ENCODE peak calls at places on chromosome 2, in eight cellular contexts. One of them, this sample, is unnamed.

GRCh38 chr2:3101016-3101703 is 276.5 kb downstream of the EIPR1 start:
- DNase-seq in retinal pigment epithelial cell: no peak
- DNase-seq in Panc1: no peak
- DNase-seq in endothelial cell: no peak
- DNase-seq in GM10248: peak
- DNase-seq in astrocyte of the spinal cord: no peak
- DNase-seq in type B pancreatic cell: no peak
- DNase-seq in upper lobe of left lung: no peak
- DNase-seq in this sample: no peak

GRCh38 chr2:64203131-64204005 is 59.1 kb upstream of the PELI1 start:
- DNase-seq in retinal pigment epithelial cell: no peak
- DNase-seq in Panc1: no peak
- DNase-seq in endothelial cell: no peak
- DNase-seq in GM10248: no peak
- DNase-seq in astrocyte of the spinal cord: peak
- DNase-seq in type B pancreatic cell: no peak
- DNase-seq in upper lobe of left lung: no peak
- DNase-seq in this sample: no peak

GRCh38 chr2:85888020-85888744 is 608 bp downstream of the ST3GAL5 start:
- DNase-seq in retinal pigment epithelial cell: no peak
- DNase-seq in Panc1: no peak
- DNase-seq in endothelial cell: peak
- DNase-seq in GM10248: peak
- DNase-seq in astrocyte of the spinal cord: no peak
- DNase-seq in type B pancreatic cell: no peak
- DNase-seq in upper lobe of left lung: no peak
- DNase-seq in this sample: peak

GRCh38 chr2:117631141-117631540 is 183.3 kb upstream of the DDX18 start:
- DNase-seq in retinal pigment epithelial cell: no peak
- DNase-seq in Panc1: no peak
- DNase-seq in endothelial cell: no peak
- DNase-seq in GM10248: no peak
- DNase-seq in astrocyte of the spinal cord: no peak
- DNase-seq in type B pancreatic cell: no peak
- DNase-seq in upper lobe of left lung: no peak
- DNase-seq in this sample: no peak

GRCh38 chr2:45651415-45652089 is at the start of gene PRKCE:
- DNase-seq in retinal pigment epithelial cell: no peak
- DNase-seq in Panc1: no peak
- DNase-seq in endothelial cell: peak
- DNase-seq in GM10248: peak
- DNase-seq in astrocyte of the spinal cord: peak
- DNase-seq in type B pancreatic cell: peak
- DNase-seq in upper lobe of left lung: no peak
- DNase-seq in this sample: peak

GRCh38 chr2:133586978-133587377 is 18.7 kb upstream of the NCKAP5 start:
- DNase-seq in retinal pigment epithelial cell: no peak
- DNase-seq in Panc1: no peak
- DNase-seq in endothelial cell: no peak
- DNase-seq in GM10248: no peak
- DNase-seq in astrocyte of the spinal cord: no peak
- DNase-seq in type B pancreatic cell: no peak
- DNase-seq in upper lobe of left lung: no peak
- DNase-seq in this sample: no peak

GRCh38 chr2:32697156-32697555 is 69.3 kb downstream of the TTC27 start:
- DNase-seq in retinal pigment epithelial cell: no peak
- DNase-seq in Panc1: no peak
- DNase-seq in endothelial cell: no peak
- DNase-seq in GM10248: no peak
- DNase-seq in astrocyte of the spinal cord: peak
- DNase-seq in type B pancreatic cell: no peak
- DNase-seq in upper lobe of left lung: no peak
- DNase-seq in this sample: no peak

GRCh38 chr2:118118479-118118878 is 30.2 kb downstream of the INSIG2 start:
- DNase-seq in retinal pigment epithelial cell: no peak
- DNase-seq in Panc1: no peak
- DNase-seq in endothelial cell: no peak
- DNase-seq in GM10248: no peak
- DNase-seq in astrocyte of the spinal cord: no peak
- DNase-seq in type B pancreatic cell: no peak
- DNase-seq in upper lobe of left lung: no peak
- DNase-seq in this sample: no peak

GRCh38 chr2:163735692-163736432 is at the start of gene FIGN:
- DNase-seq in retinal pigment epithelial cell: peak
- DNase-seq in Panc1: no peak
- DNase-seq in endothelial cell: peak
- DNase-seq in GM10248: peak
- DNase-seq in astrocyte of the spinal cord: peak
- DNase-seq in type B pancreatic cell: peak
- DNase-seq in upper lobe of left lung: peak
- DNase-seq in this sample: peak

GRCh38 chr2:218733615-218734021 is 23.0 kb downstream of the TTLL4 start:
- DNase-seq in retinal pigment epithelial cell: no peak
- DNase-seq in Panc1: no peak
- DNase-seq in endothelial cell: no peak
- DNase-seq in GM10248: peak
- DNase-seq in astrocyte of the spinal cord: peak
- DNase-seq in type B pancreatic cell: no peak
- DNase-seq in upper lobe of left lung: no peak
- DNase-seq in this sample: no peak

GRCh38 chr2:70959851-70960832 is 18.3 kb upstream of the ANKRD53 start:
- DNase-seq in retinal pigment epithelial cell: no peak
- DNase-seq in Panc1: no peak
- DNase-seq in endothelial cell: no peak
- DNase-seq in GM10248: peak
- DNase-seq in astrocyte of the spinal cord: no peak
- DNase-seq in type B pancreatic cell: peak
- DNase-seq in upper lobe of left lung: peak
- DNase-seq in this sample: no peak
- TF ChIP-seq CTCF in retinal pigment epithelial cell: peak
- TF ChIP-seq CTCF in Panc1: no peak
- TF ChIP-seq CTCF in endothelial cell: peak
- TF ChIP-seq CTCF in GM10248: no peak
- TF ChIP-seq CTCF in astrocyte of the spinal cord: peak
- TF ChIP-seq CTCF in type B pancreatic cell: peak
- TF ChIP-seq CTCF in upper lobe of left lung: no peak
- TF ChIP-seq CTCF in this sample: no peak

GRCh38 chr2:147980940-147981339 is 39.6 kb downstream of the ORC4 start:
- DNase-seq in retinal pigment epithelial cell: no peak
- DNase-seq in Panc1: no peak
- DNase-seq in endothelial cell: no peak
- DNase-seq in GM10248: no peak
- DNase-seq in astrocyte of the spinal cord: no peak
- DNase-seq in type B pancreatic cell: no peak
- DNase-seq in upper lobe of left lung: no peak
- DNase-seq in this sample: no peak
- TF ChIP-seq CTCF in retinal pigment epithelial cell: no peak
- TF ChIP-seq CTCF in Panc1: no peak
- TF ChIP-seq CTCF in endothelial cell: no peak
- TF ChIP-seq CTCF in GM10248: no peak
- TF ChIP-seq CTCF in astrocyte of the spinal cord: no peak
- TF ChIP-seq CTCF in type B pancreatic cell: no peak
- TF ChIP-seq CTCF in upper lobe of left lung: no peak
- TF ChIP-seq CTCF in this sample: no peak

DNA sequence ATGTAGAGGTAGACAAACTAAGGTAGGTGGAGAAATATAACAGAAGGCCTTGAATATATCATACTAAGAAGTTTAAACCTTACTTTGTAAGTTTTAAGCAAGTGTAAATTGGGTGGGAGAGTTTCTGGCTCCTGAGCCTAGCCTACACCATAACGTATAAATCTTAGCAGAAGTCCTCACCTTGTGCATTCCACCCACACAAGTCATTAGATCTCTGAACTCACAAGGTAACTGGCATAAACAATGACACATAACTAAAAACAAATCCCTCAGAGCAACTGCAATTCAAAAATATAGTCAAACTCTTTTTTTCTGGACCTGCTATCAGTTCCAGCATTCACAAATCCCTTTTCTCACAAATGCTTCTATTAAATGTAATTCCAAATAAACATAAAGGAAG is 9.4 kb downstream of the REV1 start:
- DNase-seq in retinal pigment epithelial cell: no peak
- DNase-seq in Panc1: no peak
- DNase-seq in endothelial cell: no peak
- DNase-seq in GM10248: peak
- DNase-seq in astrocyte of the spinal cord: no peak
- DNase-seq in type B pancreatic cell: no peak
- DNase-seq in upper lobe of left lung: no peak
- DNase-seq in this sample: no peak
- TF ChIP-seq CTCF in retinal pigment epithelial cell: no peak
- TF ChIP-seq CTCF in Panc1: no peak
- TF ChIP-seq CTCF in endothelial cell: no peak
- TF ChIP-seq CTCF in GM10248: no peak
- TF ChIP-seq CTCF in astrocyte of the spinal cord: no peak
- TF ChIP-seq CTCF in type B pancreatic cell: no peak
- TF ChIP-seq CTCF in upper lobe of left lung: no peak
- TF ChIP-seq CTCF in this sample: no peak

DNA sequence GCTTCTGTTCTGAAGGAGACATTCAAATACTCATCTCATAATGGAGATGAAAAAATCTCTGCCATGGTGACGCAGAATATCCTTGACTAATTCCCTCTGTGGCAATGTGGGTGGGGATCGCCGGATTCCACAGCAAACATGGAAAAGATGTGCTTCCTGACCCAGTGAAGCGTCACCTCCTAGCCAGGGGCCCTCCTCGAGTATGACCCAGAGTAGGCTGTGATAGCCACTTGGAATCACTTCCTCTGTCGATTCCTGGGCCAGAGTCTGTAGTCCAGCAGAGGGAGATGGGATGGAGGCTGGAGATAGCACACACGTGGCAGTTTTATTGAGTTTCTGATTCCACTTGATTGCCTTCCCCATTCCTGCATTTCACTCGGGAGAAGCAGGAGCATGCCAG is 36.8 kb downstream of the DRC1 start:
- DNase-seq in retinal pigment epithelial cell: no peak
- DNase-seq in Panc1: no peak
- DNase-seq in endothelial cell: no peak
- DNase-seq in GM10248: no peak
- DNase-seq in astrocyte of the spinal cord: no peak
- DNase-seq in type B pancreatic cell: no peak
- DNase-seq in upper lobe of left lung: no peak
- DNase-seq in this sample: no peak
- TF ChIP-seq CTCF in retinal pigment epithelial cell: peak
- TF ChIP-seq CTCF in Panc1: no peak
- TF ChIP-seq CTCF in endothelial cell: no peak
- TF ChIP-seq CTCF in GM10248: no peak
- TF ChIP-seq CTCF in astrocyte of the spinal cord: no peak
- TF ChIP-seq CTCF in type B pancreatic cell: no peak
- TF ChIP-seq CTCF in upper lobe of left lung: no peak
- TF ChIP-seq CTCF in this sample: no peak

GRCh38 chr2:189868896-189869295 is 84.6 kb downstream of the PMS1 start:
- DNase-seq in retinal pigment epithelial cell: no peak
- DNase-seq in Panc1: no peak
- DNase-seq in endothelial cell: no peak
- DNase-seq in GM10248: no peak
- DNase-seq in astrocyte of the spinal cord: no peak
- DNase-seq in type B pancreatic cell: no peak
- DNase-seq in upper lobe of left lung: no peak
- DNase-seq in this sample: no peak

GRCh38 chr2:189866296-189866695 is 82.0 kb downstream of the PMS1 start:
- DNase-seq in retinal pigment epithelial cell: no peak
- DNase-seq in Panc1: no peak
- DNase-seq in endothelial cell: no peak
- DNase-seq in GM10248: no peak
- DNase-seq in astrocyte of the spinal cord: no peak
- DNase-seq in type B pancreatic cell: no peak
- DNase-seq in upper lobe of left lung: no peak
- DNase-seq in this sample: no peak

GRCh38 chr2:189870396-189871089 is 86.3 kb downstream of the PMS1 start:
- DNase-seq in retinal pigment epithelial cell: no peak
- DNase-seq in Panc1: no peak
- DNase-seq in endothelial cell: no peak
- DNase-seq in GM10248: no peak
- DNase-seq in astrocyte of the spinal cord: no peak
- DNase-seq in type B pancreatic cell: no peak
- DNase-seq in upper lobe of left lung: no peak
- DNase-seq in this sample: no peak

GRCh38 chr2:189862751-189863150 is 78.5 kb downstream of the PMS1 start:
- DNase-seq in retinal pigment epithelial cell: no peak
- DNase-seq in Panc1: no peak
- DNase-seq in endothelial cell: no peak
- DNase-seq in GM10248: no peak
- DNase-seq in astrocyte of the spinal cord: no peak
- DNase-seq in type B pancreatic cell: no peak
- DNase-seq in upper lobe of left lung: no peak
- DNase-seq in this sample: no peak

DNA sequence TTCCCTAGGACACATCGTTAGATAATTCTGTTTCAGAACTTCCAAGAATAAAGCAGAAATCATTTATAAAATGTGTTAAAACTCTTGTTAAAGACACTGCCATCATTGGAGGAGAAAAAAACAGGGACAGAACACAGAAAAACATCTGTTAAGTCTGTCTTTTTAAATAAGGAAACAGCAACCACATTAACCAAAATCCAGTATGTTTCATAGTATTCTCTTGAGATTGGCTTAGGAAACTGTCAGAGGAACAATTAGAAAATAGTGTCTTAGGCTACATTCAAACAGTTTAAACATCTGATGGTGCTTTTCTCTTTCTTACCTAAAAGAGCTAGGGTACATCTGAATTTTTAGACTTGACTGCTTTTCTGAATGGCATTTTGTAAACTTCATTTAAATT is 81.6 kb downstream of the PMS1 start:
- DNase-seq in retinal pigment epithelial cell: no peak
- DNase-seq in Panc1: no peak
- DNase-seq in endothelial cell: no peak
- DNase-seq in GM10248: no peak
- DNase-seq in astrocyte of the spinal cord: no peak
- DNase-seq in type B pancreatic cell: no peak
- DNase-seq in upper lobe of left lung: no peak
- DNase-seq in this sample: no peak
- TF ChIP-seq CTCF in retinal pigment epithelial cell: no peak
- TF ChIP-seq CTCF in Panc1: no peak
- TF ChIP-seq CTCF in endothelial cell: no peak
- TF ChIP-seq CTCF in GM10248: no peak
- TF ChIP-seq CTCF in astrocyte of the spinal cord: no peak
- TF ChIP-seq CTCF in type B pancreatic cell: no peak
- TF ChIP-seq CTCF in upper lobe of left lung: no peak
- TF ChIP-seq CTCF in this sample: no peak

GRCh38 chr2:43455735-43456642 is 139.8 kb downstream of the THADA start:
- DNase-seq in retinal pigment epithelial cell: no peak
- DNase-seq in Panc1: no peak
- DNase-seq in endothelial cell: no peak
- DNase-seq in GM10248: no peak
- DNase-seq in astrocyte of the spinal cord: peak
- DNase-seq in type B pancreatic cell: no peak
- DNase-seq in upper lobe of left lung: no peak
- DNase-seq in this sample: no peak
- TF ChIP-seq CTCF in retinal pigment epithelial cell: no peak
- TF ChIP-seq CTCF in Panc1: no peak
- TF ChIP-seq CTCF in endothelial cell: no peak
- TF ChIP-seq CTCF in GM10248: peak
- TF ChIP-seq CTCF in astrocyte of the spinal cord: no peak
- TF ChIP-seq CTCF in type B pancreatic cell: no peak
- TF ChIP-seq CTCF in upper lobe of left lung: no peak
- TF ChIP-seq CTCF in this sample: no peak

GRCh38 chr2:153770359-153770991 is 101.2 kb upstream of the GALNT13 start:
- DNase-seq in retinal pigment epithelial cell: no peak
- DNase-seq in Panc1: no peak
- DNase-seq in endothelial cell: no peak
- DNase-seq in GM10248: no peak
- DNase-seq in astrocyte of the spinal cord: no peak
- DNase-seq in type B pancreatic cell: no peak
- DNase-seq in upper lobe of left lung: no peak
- DNase-seq in this sample: no peak
- TF ChIP-seq CTCF in retinal pigment epithelial cell: peak
- TF ChIP-seq CTCF in Panc1: peak
- TF ChIP-seq CTCF in endothelial cell: no peak
- TF ChIP-seq CTCF in GM10248: no peak
- TF ChIP-seq CTCF in astrocyte of the spinal cord: no peak
- TF ChIP-seq CTCF in type B pancreatic cell: peak
- TF ChIP-seq CTCF in upper lobe of left lung: no peak
- TF ChIP-seq CTCF in this sample: peak